ENCODE peak calls at places on chromosomes 5 and 9, in eight cellular contexts. F is left lung; U is stimulated activated CD8-positive, alpha-beta memory T cell treated with anti-CD3 and anti-CD28 coated beads, Interleukin-12 subunit alpha, Interleukin-12 subunit beta, amount 100 ng/mL, for 1 hour; P is lung; Q is neural crest cell; E is activated CD4-positive, alpha-beta T cell treated with anti-CD3 and anti-CD28 coated beads, Interleukin-2, amount 50 U/mL, for 24 hours; R is germinal center; I is NCI-H1105 treated with DMSO at 0.1 percent for 48 hours. B is an unnamed sample.

GRCh38 chr5:35675392-35675791 is 57.7 kb downstream of the SPEF2 start:
- DNase-seq in F (no peak), U (no peak), P (no peak), Q (no peak), E (no peak), R (no peak), I (no peak), B (no peak)

GRCh38 chr5:89289604-89290003 is 406.6 kb upstream of the MEF2C start:
- DNase-seq in F (no peak), U (no peak), P (no peak), Q (no peak), E (no peak), R (no peak), I (no peak), B (no peak)

GRCh38 chr5:142716963-142717362 is 31.1 kb upstream of the FGF1 start:
- DNase-seq in F (peak), U (no peak), P (peak), Q (peak), E (peak), R (peak), I (no peak), B (peak)

GRCh38 chr9:37290366-37290765 is 132.1 kb upstream of the GRHPR start:
- DNase-seq in F (no peak), U (no peak), P (no peak), Q (no peak), E (no peak), R (no peak), I (no peak), B (no peak)

GRCh38 chr9:3401556-3401955 is 124.2 kb downstream of the RFX3 start:
- DNase-seq in F (no peak), U (no peak), P (no peak), Q (no peak), E (no peak), R (no peak), I (peak), B (peak)

GRCh38 chr5:35821513-35821912 is 35.2 kb upstream of the IL7R start:
- DNase-seq in F (no peak), U (no peak), P (no peak), Q (no peak), E (no peak), R (no peak), I (no peak), B (no peak)

GRCh38 chr9:127525426-127526188 is 74.3 kb downstream of the LRSAM1 start:
- DNase-seq in F (no peak), U (no peak), P (no peak), Q (no peak), E (no peak), R (peak), I (no peak), B (no peak)

GRCh38 chr5:84430863-84431663 is 46.4 kb upstream of the EDIL3 start:
- DNase-seq in F (no peak), U (no peak), P (no peak), Q (no peak), E (no peak), R (no peak), I (peak), B (no peak)

GRCh38 chr9:21968331-21969010 is 25.7 kb downstream of the CDKN2A start:
- DNase-seq in F (no peak), U (no peak), P (no peak), Q (no peak), E (no peak), R (no peak), I (no peak), B (no peak)

GRCh38 chr5:66209350-66209749 is 65.2 kb downstream of the SREK1 start:
- DNase-seq in F (no peak), U (no peak), P (no peak), Q (no peak), E (no peak), R (no peak), I (no peak), B (peak)

GRCh38 chr5:121949885-121950284 is 11.9 kb upstream of the SRFBP1 start:
- DNase-seq in F (no peak), U (no peak), P (no peak), Q (peak), E (no peak), R (no peak), I (peak), B (no peak)

GRCh38 chr5:99025298-99026045 is 96.7 kb upstream of the CHD1 start:
- DNase-seq in F (no peak), U (no peak), P (no peak), Q (no peak), E (no peak), R (no peak), I (no peak), B (peak)

GRCh38 chr9:135662758-135663450 is at the start of gene LCN9:
- DNase-seq in F (no peak), U (no peak), P (no peak), Q (no peak), E (no peak), R (no peak), I (no peak), B (no peak)

GRCh38 chr9:91746357-91746756 is 203.7 kb downstream of the ROR2 start:
- DNase-seq in F (no peak), U (no peak), P (no peak), Q (no peak), E (no peak), R (no peak), I (no peak), B (no peak)

GRCh38 chr9:123998278-123998925 is 13.2 kb upstream of the LHX2 start:
- DNase-seq in F (peak), U (no peak), P (no peak), Q (no peak), E (no peak), R (no peak), I (no peak), B (no peak)

GRCh38 chr5:88926774-88927173 is 43.8 kb upstream of the MEF2C start:
- DNase-seq in F (no peak), U (no peak), P (no peak), Q (no peak), E (no peak), R (no peak), I (no peak), B (no peak)

GRCh38 chr9:4508907-4509589 is 18.8 kb downstream of the SLC1A1 start:
- DNase-seq in F (no peak), U (no peak), P (no peak), Q (no peak), E (no peak), R (no peak), I (no peak), B (peak)

GRCh38 chr9:121206516-121207370 is 5.1 kb upstream of the RAB14 start:
- DNase-seq in F (no peak), U (no peak), P (no peak), Q (no peak), E (no peak), R (no peak), I (no peak), B (no peak)

GRCh38 chr5:54944364-54944763 is 41.0 kb downstream of the ESM1 start:
- DNase-seq in F (no peak), U (peak), P (no peak), Q (no peak), E (peak), R (peak), I (no peak), B (peak)

GRCh38 chr5:40167283-40167682 is 512.4 kb upstream of the PTGER4 start:
- DNase-seq in F (no peak), U (no peak), P (no peak), Q (no peak), E (no peak), R (no peak), I (no peak), B (no peak)

GRCh38 chr5:175124821-175125220 is 319.2 kb downstream of the DRD1 start:
- DNase-seq in F (no peak), U (no peak), P (no peak), Q (no peak), E (no peak), R (no peak), I (no peak), B (no peak)

GRCh38 chr5:158992104-158992740 is 107.5 kb downstream of the EBF1 start:
- DNase-seq in F (no peak), U (no peak), P (no peak), Q (no peak), E (no peak), R (no peak), I (peak), B (peak)

GRCh38 chr9:76560481-76560891 is 101.5 kb downstream of the GCNT1 start:
- DNase-seq in F (no peak), U (no peak), P (no peak), Q (no peak), E (no peak), R (no peak), I (no peak), B (no peak)

B was measured in Caki2.